ENCODE peak calls at places on chromosomes 12 and 14, in eight cellular contexts. K, H, B, X, D, M, S and Y are unnamed samples.

GRCh38 chr12:108273217-108273616 is 65.9 kb downstream of the CMKLR1 start:
- DNase-seq in K (no peak), B (no peak), X (no peak), S (no peak), M (no peak), D (no peak), H (no peak), Y (no peak)

GRCh38 chr12:130953783-130954543 is at the start of gene ADGRD1:
- DNase-seq in K (peak), S (peak), X (peak), H (no peak), D (no peak), B (peak), M (peak), Y (no peak)

GRCh38 chr12:88951860-88952483 is 371.7 kb upstream of the KITLG start:
- DNase-seq in X (no peak), B (no peak), K (no peak), S (peak), M (no peak), D (no peak), H (no peak), Y (no peak)

GRCh38 chr12:29692237-29692636 is 91.5 kb downstream of the TMTC1 start:
- DNase-seq in M (no peak), S (no peak), K (no peak), D (no peak), X (no peak), H (no peak), B (no peak), Y (no peak)

GRCh38 chr12:118981285-118982201 is at the start of gene SRRM4:
- DNase-seq in X (peak), B (no peak), M (no peak), K (no peak), D (no peak), S (peak), H (no peak), Y (peak)

GRCh38 chr12:124700810-124701594 is 133.6 kb upstream of the NCOR2 start:
- DNase-seq in D (no peak), M (peak), H (no peak), K (no peak), B (peak), S (peak), X (peak), Y (no peak)

GRCh38 chr14:84036863-84037262 is 1493.1 kb upstream of the FLRT2 start:
- DNase-seq in B (peak), H (no peak), X (no peak), D (no peak), S (peak), M (peak), K (peak), Y (no peak)

GRCh38 chr14:23566782-23567185 is 807 bp downstream of the AP1G2 start:
- DNase-seq in S (no peak), M (peak), X (no peak), K (no peak), H (no peak), D (no peak), B (peak), Y (no peak)

GRCh38 chr14:50813544-50813863 is 17.5 kb downstream of the NIN start:
- DNase-seq in K (no peak), S (no peak), M (peak), B (no peak), H (no peak), X (no peak), D (no peak), Y (no peak)

GRCh38 chr12:108310489-108310888 is 28.6 kb downstream of the CMKLR1 start:
- DNase-seq in M (peak), X (peak), D (no peak), H (no peak), K (peak), B (no peak), S (no peak), Y (no peak)